ENCODE peak calls at places on chromosomes 16 and 17, in four cellular contexts. N is AG04449, W is PC-3, D is LNCaP clone FGC. X is an unnamed sample.
A peak's percentile ranks its signal among the peaks of the same experiment; 100 is the strongest.

GRCh38 chr17:75645501-75645888 is 12.3 kb downstream of the SMIM5 start:
- DNase-seq in D (no peak), N (no peak), W (peak; percentile 99), X (no peak)

GRCh38 chr16:76287466-76287865 is 10.3 kb downstream of the CNTNAP4 start:
- DNase-seq in N (no peak), D (no peak), W (no peak), X (no peak)

GRCh38 chr17:29412780-29413565 is 22.8 kb downstream of the TAOK1 start:
- DNase-seq in N (peak; percentile 52), W (peak; percentile 43), D (no peak), X (peak; percentile 44)

GRCh38 chr16:28572659-28573510 is 19.2 kb downstream of the SGF29 start:
- DNase-seq in N (no peak), W (no peak), D (no peak), X (no peak)

GRCh38 chr17:21283482-21284318 is 811 bp upstream of the MAP2K3 start:
- DNase-seq in N (no peak), W (peak; percentile 63), D (no peak), X (no peak)

GRCh38 chr17:53353919-53354351 is 468.8 kb upstream of the KIF2B start:
- DNase-seq in N (no peak), D (peak; percentile 13), W (peak; percentile 47), X (peak; percentile 47)

GRCh38 chr16:82229800-82230619 is 60.0 kb upstream of the MPHOSPH6 start:
- DNase-seq in W (peak; percentile 81), N (peak; percentile 2), D (no peak), X (peak; percentile 63)

GRCh38 chr16:67932462-67932840 is 789 bp upstream of the CTRL start:
- DNase-seq in N (no peak), W (no peak), D (no peak), X (no peak)

GRCh38 chr16:8796469-8797363 is 723 bp downstream of the TMEM186 start:
- DNase-seq in N (no peak), W (no peak), D (no peak), X (no peak)

GRCh38 chr17:27493088-27493487 is 36.8 kb downstream of the KSR1 start:
- DNase-seq in N (no peak), W (no peak), D (no peak), X (no peak)

GRCh38 chr17:77721823-77722160 is 236.7 kb upstream of the TNRC6C start:
- DNase-seq in W (no peak), D (no peak), N (no peak), X (no peak)

GRCh38 chr17:79613195-79613517 is 2.3 kb upstream of the RBFOX3 start:
- DNase-seq in W (no peak), D (no peak), N (no peak), X (no peak)

GRCh38 chr17:79614248-79614647 is 3.4 kb upstream of the RBFOX3 start:
- DNase-seq in N (no peak), W (no peak), D (no peak), X (no peak)

GRCh38 chr17:79610151-79610645 is 653 bp downstream of the RBFOX3 start:
- DNase-seq in D (no peak), N (no peak), W (no peak), X (no peak)

GRCh38 chr17:79615446-79615845 is 4.6 kb upstream of the RBFOX3 start:
- DNase-seq in D (no peak), W (no peak), N (no peak), X (no peak)

GRCh38 chr17:79612468-79613194 is 1.8 kb upstream of the RBFOX3 start:
- DNase-seq in W (peak; percentile 79), N (no peak), D (peak; percentile 7), X (no peak)
- TF ChIP-seq CTCF in W (peak; percentile 95), N (peak; percentile 43), D (peak; percentile 91), X (peak; percentile 47)

DNA sequence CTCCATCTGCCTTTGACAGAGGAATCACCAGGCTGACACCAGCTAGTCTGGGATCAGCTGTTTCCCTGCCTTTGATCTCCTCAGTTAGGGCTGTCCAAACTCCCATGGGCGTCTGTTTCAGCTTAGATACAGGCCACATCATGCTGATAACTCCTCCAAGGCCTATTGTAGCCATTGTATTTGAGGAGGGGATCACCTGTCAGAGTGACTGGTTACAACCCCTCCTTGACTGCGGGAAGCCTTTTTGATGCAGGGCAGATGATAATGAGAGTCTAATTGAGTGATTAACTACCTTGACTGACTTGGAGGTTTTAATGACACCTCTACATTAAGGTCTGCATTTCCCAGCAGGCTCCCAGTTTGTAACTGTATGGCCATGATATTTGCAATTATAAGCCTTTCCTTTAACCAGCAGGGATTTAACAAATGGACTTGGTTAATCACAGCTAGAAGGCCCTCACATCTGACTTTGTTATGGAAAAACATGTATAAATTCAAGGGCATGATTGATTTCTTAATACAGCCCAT is 863.5 kb downstream of the KCNJ2 start:
- DNase-seq in N (no peak), W (no peak), D (no peak), X (no peak)
- H3K4me3 ChIP-seq in N (no peak overlapping the region), W (no peak overlapping the region), D (no peak overlapping the region), X (no peak overlapping the region)

DNA sequence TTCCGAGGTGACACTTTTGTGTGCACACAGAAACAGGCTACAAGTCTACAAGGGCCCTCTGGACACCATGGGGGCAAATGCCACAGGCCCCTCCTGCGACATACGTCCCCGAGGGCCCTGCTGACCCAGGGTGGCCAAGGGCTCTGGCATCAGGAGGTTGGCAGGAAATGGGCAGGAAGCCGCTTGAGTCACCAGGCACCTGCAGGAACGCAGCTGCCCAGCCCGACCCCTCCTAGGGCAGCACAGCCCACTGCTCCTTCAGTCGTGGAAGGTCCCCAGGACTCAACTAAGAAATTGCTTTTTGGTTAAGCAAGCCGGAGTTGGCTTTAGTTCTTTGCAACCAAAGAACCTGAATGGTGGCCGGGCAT is 8.1 kb downstream of the CORO7 start:
- DNase-seq in W (no peak), D (no peak), N (no peak), X (no peak)
- TF ChIP-seq CTCF in W (no peak), D (no peak), N (no peak), X (no peak)

GRCh38 chr16:19046062-19046461 is 21.4 kb upstream of the COQ7 start:
- DNase-seq in N (no peak), D (no peak), W (no peak), X (no peak)

GRCh38 chr16:19040400-19040799 is 27.0 kb upstream of the COQ7 start:
- DNase-seq in N (no peak), D (no peak), W (no peak), X (no peak)

GRCh38 chr16:19044781-19045180 is 22.6 kb upstream of the COQ7 start:
- DNase-seq in N (no peak), D (no peak), W (no peak), X (no peak)
- H3K4me3 ChIP-seq in N (no peak overlapping the region), D (no peak overlapping the region), W (no peak overlapping the region), X (no peak overlapping the region)

GRCh38 chr16:89697161-89697615 is 4.3 kb downstream of the SPATA2L start:
- DNase-seq in N (no peak), W (no peak), D (no peak), X (no peak)

GRCh38 chr16:89700649-89701424 is 668 bp downstream of the SPATA2L start:
- DNase-seq in W (peak; percentile 57), N (no peak), D (no peak), X (no peak)

GRCh38 chr16:89697616-89698331 is 3.7 kb downstream of the SPATA2L start:
- DNase-seq in N (no peak), D (no peak), W (no peak), X (no peak)

GRCh38 chr16:89701425-89702406 is at the start of gene SPATA2L:
- DNase-seq in W (peak; percentile 91), D (peak; percentile 83), N (no peak), X (peak; percentile 64)

DNA sequence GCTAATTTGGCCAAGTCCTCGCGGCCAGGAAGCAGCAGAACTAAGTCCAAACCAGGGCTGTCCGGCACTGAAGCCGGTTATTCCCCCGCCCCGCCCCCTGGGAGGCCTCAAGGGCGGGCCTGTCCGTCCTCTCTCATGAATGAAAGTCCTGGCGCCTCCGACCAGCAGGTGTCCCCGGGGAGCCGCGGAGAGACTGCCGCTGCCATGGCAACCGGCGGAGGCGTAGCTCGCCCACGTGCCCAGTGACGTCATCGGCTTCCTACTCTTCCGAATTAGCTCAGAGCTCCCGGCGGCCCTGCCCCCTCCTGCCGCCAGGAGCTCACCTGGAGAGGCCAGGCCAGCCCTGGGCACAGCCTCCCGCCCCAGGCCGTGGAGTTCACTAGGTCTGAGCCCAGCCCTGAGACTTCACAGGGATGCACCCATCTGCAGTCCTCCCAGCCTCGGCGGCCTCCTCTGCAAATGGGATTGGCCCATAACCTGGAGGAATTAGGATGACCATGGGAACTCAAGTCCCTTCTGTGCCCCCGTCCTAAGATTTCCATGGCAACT is 1.3 kb downstream of the SPATA2L start:
- DNase-seq in D (peak; percentile 99), W (peak; percentile 98), N (peak; percentile 70), X (peak; percentile 95)
- TF ChIP-seq CTCF in D (peak; percentile 57), W (peak; percentile 64), N (peak; percentile 76), X (peak; percentile 57)

DNA sequence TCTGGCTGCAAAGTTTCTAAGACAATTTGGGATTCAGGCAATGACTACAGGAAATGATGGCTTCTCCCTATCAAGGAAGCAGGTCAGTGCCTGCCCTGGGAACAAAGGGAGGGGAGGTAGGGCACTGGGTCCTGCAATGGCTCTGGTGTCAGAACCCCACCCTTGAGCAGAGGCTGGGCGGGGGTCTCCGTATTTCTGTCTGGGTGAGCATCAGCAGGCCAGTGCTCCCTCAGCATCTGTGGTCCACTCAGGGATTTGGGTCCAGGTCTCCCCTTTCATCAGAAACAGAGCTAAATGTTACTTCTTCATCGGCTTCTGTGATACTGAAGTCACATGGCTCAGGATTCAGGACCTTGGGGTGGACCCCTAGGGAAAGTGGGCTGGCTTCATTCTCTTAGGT is 195.5 kb upstream of the CDH5 start:
- DNase-seq in W (no peak), N (no peak), D (no peak), X (no peak)
- H3K4me3 ChIP-seq in W (no peak overlapping the region), N (no peak overlapping the region), D (no peak overlapping the region), X (no peak overlapping the region)

GRCh38 chr16:27476240-27476639 is 73.5 kb downstream of the GTF3C1 start:
- DNase-seq in W (no peak), N (no peak), D (no peak), X (no peak)
- TF ChIP-seq CTCF in W (no peak), N (no peak), D (no peak), X (no peak)

GRCh38 chr17:48594412-48595106 is 980 bp upstream of the HOXB5 start:
- DNase-seq in W (no peak), N (no peak), D (no peak), X (no peak)

GRCh38 chr17:48592592-48592991 is 987 bp downstream of the HOXB5 start:
- DNase-seq in W (no peak), N (no peak), D (no peak), X (no peak)

GRCh38 chr17:48593840-48594411 is 347 bp upstream of the HOXB5 start:
- DNase-seq in D (no peak), N (peak; percentile 63), W (peak; percentile 88), X (peak; percentile 88)

GRCh38 chr17:48592097-48592496 is 1.5 kb downstream of the HOXB5 start:
- DNase-seq in W (no peak), N (no peak), D (no peak), X (no peak)

DNA sequence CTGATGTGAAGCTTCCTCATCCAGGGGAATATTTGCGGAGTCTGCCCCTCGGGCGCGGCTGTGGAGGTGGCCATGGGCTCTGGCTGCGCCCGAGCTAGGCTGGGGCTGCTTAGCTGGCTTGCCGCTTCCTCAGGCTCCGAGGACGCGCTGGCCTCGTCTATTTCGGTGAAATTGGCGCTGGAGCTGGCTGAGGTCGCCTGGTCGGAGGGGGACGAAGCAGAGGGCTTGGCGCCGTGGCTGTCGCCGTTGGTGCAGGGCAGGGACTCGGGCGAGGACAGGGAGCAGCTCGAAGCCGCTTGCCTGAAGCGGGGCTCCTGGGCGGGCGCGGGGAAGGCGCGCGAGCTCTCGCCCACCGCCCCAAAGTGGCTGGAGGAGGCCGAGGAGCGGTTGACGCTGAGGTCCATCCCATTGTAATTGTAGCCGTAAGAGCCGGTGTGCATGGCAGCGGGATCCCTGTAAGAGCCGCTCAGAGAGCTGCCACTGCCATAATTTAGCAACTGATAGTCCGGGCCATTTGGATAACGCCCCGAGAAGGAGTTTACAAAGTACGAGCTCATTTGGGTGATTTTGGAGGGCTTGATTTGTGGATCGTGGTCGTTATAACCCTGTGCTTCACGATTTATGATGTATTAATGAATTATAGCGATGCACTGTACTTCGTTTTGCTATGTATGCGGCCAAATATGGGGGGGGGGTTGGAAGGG is at the start of gene HOXB5:
- DNase-seq in N (no peak), W (no peak), D (no peak), X (no peak)
- H3K4me3 ChIP-seq in N (peak within 1 kb of the TSS; percentile 76), W (peak within 1 kb of the TSS; percentile 4), D (no peak within 1 kb of the TSS), X (peak within 1 kb of the TSS; percentile 60)

X was measured in astrocyte of the cerebellum.